ENCODE peak calls at places on chromosomes 13 and 19, in six cellular contexts. W is left ventricle myocardium inferior, G is cardiac muscle cell, D is lower lobe of right lung, K is glutamatergic neuron, E is AG04449. Z is an unnamed sample.

GRCh38 chr19:5394907-5395505 is 54.4 kb upstream of the PTPRS start:
- DNase-seq in W (no peak), G (no peak), D (no peak), K (peak; percentile 75), E (no peak), Z (no peak)

GRCh38 chr19:8423821-8424223 is 10.7 kb downstream of the MARCHF2 start:
- DNase-seq in W (peak; percentile 94), G (peak; percentile 99), D (peak; percentile 86), K (peak; percentile 81), E (peak; percentile 65), Z (peak; percentile 71)

GRCh38 chr13:43878897-43879322 is 630 bp downstream of the CCDC122 start:
- DNase-seq in W (peak; percentile 76), G (peak; percentile 81), D (peak; percentile 90), K (no peak), E (no peak), Z (peak; percentile 24)

GRCh38 chr19:4233282-4233853 is 4.0 kb downstream of the EBI3 start:
- DNase-seq in W (peak; percentile 36), G (peak; percentile 35), D (peak; percentile 67), K (peak; percentile 83), E (no peak), Z (no peak)

GRCh38 chr13:44272692-44273091 is 100.9 kb upstream of the SERP2 start:
- DNase-seq in W (no peak), G (peak; percentile 46), D (no peak), K (no peak), E (no peak), Z (no peak)

GRCh38 chr19:9309974-9310446 is 372 bp upstream of the ZNF699 start:
- DNase-seq in W (peak; percentile 92), G (peak; percentile 94), D (peak; percentile 94), K (peak; percentile 90), E (peak; percentile 37), Z (no peak)

GRCh38 chr19:5170329-5170745 is 170.3 kb downstream of the PTPRS start:
- DNase-seq in W (no peak), G (no peak), D (peak; percentile 55), K (peak; percentile 52), E (no peak), Z (no peak)

GRCh38 chr19:49362048-49362925 is at the start of gene TEAD2:
- DNase-seq in W (peak; percentile 86), G (peak; percentile 65), D (peak; percentile 72), K (peak; percentile 81), E (no peak), Z (no peak)

GRCh38 chr13:29847501-29847983 is 2.9 kb downstream of the UBL3 start:
- DNase-seq in W (no peak), G (peak; percentile 62), D (no peak), K (no peak), E (no peak), Z (no peak)

GRCh38 chr19:42313840-42314755 is 989 bp downstream of the TMEM145 start:
- DNase-seq in W (no peak), G (no peak), D (no peak), K (no peak), E (no peak), Z (no peak)

GRCh38 chr13:34346626-34347025 is 528.7 kb downstream of the RFC3 start:
- DNase-seq in W (no peak), G (no peak), D (no peak), K (no peak), E (peak; percentile 29), Z (peak; percentile 82)

GRCh38 chr19:40523322-40524047 is 53.2 kb upstream of the SHKBP1 start:
- DNase-seq in W (peak; percentile 36), G (peak; percentile 70), D (peak; percentile 73), K (peak; percentile 87), E (no peak), Z (peak; percentile 53)

GRCh38 chr19:52896431-52897148 is 845 bp downstream of the ZNF320 start:
- DNase-seq in W (no peak), G (peak; percentile 21), D (peak; percentile 53), K (peak; percentile 50), E (no peak), Z (peak; percentile 4)

GRCh38 chr19:11261902-11262839 is at the start of gene DOCK6:
- DNase-seq in W (peak; percentile 49), G (no peak), D (no peak), K (peak; percentile 81), E (no peak), Z (no peak)

GRCh38 chr13:20428666-20429644 is 96.7 kb downstream of the CRYL1 start:
- DNase-seq in W (no peak), G (no peak), D (no peak), K (no peak), E (no peak), Z (no peak)

GRCh38 chr19:3547767-3548282 is 8.9 kb downstream of the TEKTIP1 start:
- DNase-seq in W (no peak), G (no peak), D (peak; percentile 50), K (no peak), E (no peak), Z (no peak)

GRCh38 chr19:56748443-56748842 is 76.9 kb upstream of the ZNF835 start:
- DNase-seq in W (no peak), G (peak; percentile 30), D (no peak), K (no peak), E (no peak), Z (no peak)

GRCh38 chr13:97757807-97758206 is 195.7 kb upstream of the IPO5 start:
- DNase-seq in W (peak; percentile 32), G (peak; percentile 98), D (no peak), K (no peak), E (no peak), Z (no peak)

GRCh38 chr13:97768134-97768533 is 185.3 kb upstream of the IPO5 start:
- DNase-seq in W (no peak), G (no peak), D (no peak), K (no peak), E (no peak), Z (no peak)

GRCh38 chr13:97766749-97767148 is 186.7 kb upstream of the IPO5 start:
- DNase-seq in W (no peak), G (peak; percentile 49), D (no peak), K (no peak), E (no peak), Z (no peak)

GRCh38 chr13:97758317-97758716 is 195.2 kb upstream of the IPO5 start:
- DNase-seq in W (peak; percentile 18), G (peak; percentile 92), D (no peak), K (no peak), E (no peak), Z (no peak)

DNA sequence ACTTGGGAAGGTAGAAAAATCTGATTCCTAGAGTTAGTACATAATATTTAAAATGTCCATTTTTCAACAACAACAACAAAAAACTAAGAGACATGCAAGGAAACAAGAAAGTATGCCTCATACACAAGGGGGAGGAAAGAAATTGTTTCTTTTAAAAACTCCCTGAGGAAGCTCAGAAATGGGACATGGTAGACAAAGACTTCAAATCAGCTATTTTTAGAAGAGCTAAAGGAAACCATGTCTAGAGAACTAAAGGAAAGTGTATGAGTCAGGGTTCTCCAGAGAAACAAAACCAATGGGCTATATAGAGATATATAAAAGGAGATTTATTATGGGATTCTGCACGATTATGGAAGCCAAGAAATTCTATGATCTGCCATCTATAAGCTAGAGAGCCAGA is 191.3 kb upstream of the IPO5 start:
- DNase-seq in W (no peak), G (no peak), D (no peak), K (no peak), E (no peak), Z (no peak)
- TF ChIP-seq CTCF in W (no peak), G (no peak), D (no peak), K (no peak), E (no peak), Z (no peak)

GRCh38 chr19:58305065-58305931 is at the start of gene ERVK3-1:
- DNase-seq in W (peak; percentile 96), G (peak; percentile 99), D (peak; percentile 99), K (peak; percentile 93), E (peak; percentile 88), Z (peak; percentile 89)
- TF ChIP-seq CTCF in W (peak; percentile 44), G (no peak), D (no peak), K (peak; percentile 44), E (no peak), Z (no peak)

DNA sequence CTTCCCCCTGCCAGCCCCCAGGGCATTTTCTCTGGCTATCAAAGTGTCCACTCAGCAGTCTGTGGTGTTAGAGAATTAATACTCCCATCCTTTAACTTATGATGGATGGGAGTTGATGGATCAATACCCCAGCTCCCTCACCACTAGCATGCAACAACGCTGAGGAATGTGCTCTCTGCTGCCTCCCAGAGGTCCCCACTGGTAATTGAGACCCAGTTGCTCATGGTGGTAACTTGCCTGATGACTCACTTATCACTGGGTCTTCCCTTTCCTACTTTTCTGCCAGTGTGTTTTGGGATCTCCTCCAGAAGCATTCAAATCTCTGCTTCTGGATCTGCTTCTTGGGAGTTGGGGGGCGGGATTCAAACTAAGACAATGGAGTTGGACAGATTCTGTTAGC is 20.3 kb upstream of the CACNA1A start:
- DNase-seq in W (no peak), G (peak; percentile 36), D (no peak), K (peak; percentile 59), E (no peak), Z (no peak)
- TF ChIP-seq CTCF in W (no peak), G (peak; percentile 43), D (no peak), K (peak; percentile 46), E (peak; percentile 33), Z (peak; percentile 36)

GRCh38 chr13:110705826-110706569 is at the start of gene CARS2:
- DNase-seq in W (peak; percentile 97), G (peak; percentile 99), D (peak; percentile 98), K (peak; percentile 97), E (peak; percentile 54), Z (peak; percentile 76)
- TF ChIP-seq CTCF in W (peak; percentile 38), G (no peak), D (peak; percentile 9), K (no peak), E (peak; percentile 10), Z (no peak)

GRCh38 chr19:14019100-14019499 is 8.8 kb upstream of the RLN3 start:
- DNase-seq in W (no peak), G (no peak), D (peak; percentile 14), K (no peak), E (no peak), Z (no peak)

GRCh38 chr19:14027856-14028450 is at the start of gene RLN3:
- DNase-seq in W (no peak), G (no peak), D (no peak), K (no peak), E (no peak), Z (no peak)

GRCh38 chr19:14021474-14021873 is 6.5 kb upstream of the RLN3 start:
- DNase-seq in W (no peak), G (no peak), D (peak; percentile 35), K (no peak), E (no peak), Z (no peak)

GRCh38 chr19:14022469-14022868 is 5.5 kb upstream of the RLN3 start:
- DNase-seq in W (no peak), G (peak; percentile 55), D (no peak), K (no peak), E (no peak), Z (no peak)

DNA sequence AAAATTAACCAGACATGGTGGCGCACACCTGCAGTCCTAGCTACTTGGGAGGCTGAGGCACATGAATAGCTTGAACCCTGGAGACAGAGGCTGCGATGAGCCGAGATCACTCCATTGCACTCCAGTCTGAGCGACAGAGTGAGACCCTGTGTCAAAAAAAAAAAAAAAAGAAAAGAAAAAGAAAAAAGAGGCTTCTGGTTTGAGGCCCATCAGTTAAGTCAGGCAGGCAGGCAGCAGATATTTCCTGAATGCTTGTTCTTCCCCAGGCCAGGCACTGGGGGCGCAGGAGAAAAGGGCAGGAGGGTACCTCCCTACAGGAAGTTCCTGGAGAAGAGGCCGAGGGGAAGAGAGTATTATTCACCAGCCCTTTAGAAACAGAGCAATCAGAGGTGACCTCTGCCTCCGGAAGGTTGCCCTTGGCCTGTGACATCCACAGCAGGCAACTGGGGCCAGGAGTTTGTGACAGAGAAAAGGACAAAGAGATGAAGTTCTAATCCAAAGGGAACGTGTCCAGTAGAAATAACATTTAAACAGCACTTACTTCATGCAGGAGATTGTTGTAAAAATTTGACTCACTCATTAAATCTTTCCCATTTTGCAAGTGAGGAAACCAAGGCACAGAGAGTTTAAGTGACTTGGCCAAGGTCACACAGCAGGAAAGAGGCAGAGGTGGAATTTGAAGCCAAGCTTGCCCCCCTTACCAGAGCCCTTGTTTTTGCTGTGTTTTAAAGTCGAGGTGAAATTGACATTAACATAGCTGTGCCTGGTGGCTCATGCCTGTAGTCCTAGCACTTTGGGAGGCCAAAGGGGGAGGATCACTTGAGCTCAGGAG is 4.3 kb upstream of the RLN3 start:
- DNase-seq in W (peak; percentile 39), G (peak; percentile 80), D (peak; percentile 63), K (peak; percentile 58), E (no peak), Z (no peak)
- TF ChIP-seq CTCF in W (peak; percentile 57), G (peak; percentile 69), D (peak; percentile 54), K (peak; percentile 53), E (peak; percentile 38), Z (peak; percentile 59)

Z was measured in retinal pigment epithelial cell.